ENCODE peak calls at places on chromosomes 13 and 19, in eight cellular contexts. B, A, G, L, K, U, T and Y are unnamed samples.

GRCh38 chr19:44072543-44073401 is 813 bp downstream of the ZNF284 start:
- DNase-seq in U (no peak), G (peak), K (peak), L (peak), B (no peak), A (no peak), T (peak), Y (no peak)

GRCh38 chr19:47273313-47274070 is 1.2 kb upstream of the INAFM1 start:
- DNase-seq in T (peak), B (peak), L (peak), A (peak), U (peak), K (peak), G (peak), Y (peak)

GRCh38 chr13:51435002-51435578 is 17.7 kb downstream of the INTS6 start:
- DNase-seq in K (peak), B (no peak), A (no peak), G (peak), L (peak), T (no peak), U (no peak), Y (peak)

GRCh38 chr19:2164020-2164988 is 571 bp downstream of the DOT1L start:
- DNase-seq in B (peak), K (no peak), G (peak), T (peak), U (no peak), L (peak), A (no peak), Y (peak)

GRCh38 chr19:1624458-1624857 is 19.2 kb upstream of the UQCR11 start:
- DNase-seq in G (peak), K (peak), U (peak), A (no peak), T (peak), B (peak), L (peak), Y (peak)

GRCh38 chr13:83618966-83619365 is 263.3 kb downstream of the SLITRK1 start:
- DNase-seq in A (no peak), G (no peak), U (no peak), L (no peak), T (no peak), B (no peak), K (peak), Y (no peak)

GRCh38 chr13:94480672-94481145 is 1.2 kb upstream of the DCT start:
- DNase-seq in L (no peak), A (no peak), T (peak), U (no peak), B (no peak), G (no peak), K (peak), Y (no peak)

GRCh38 chr13:110212529-110212928 is 94.4 kb downstream of the COL4A1 start:
- DNase-seq in L (no peak), B (no peak), T (no peak), G (no peak), K (no peak), U (no peak), A (no peak), Y (no peak)

GRCh38 chr13:60642552-60642951 is 245.5 kb downstream of the TDRD3 start:
- DNase-seq in U (no peak), G (no peak), A (no peak), B (no peak), K (peak), T (no peak), L (no peak), Y (no peak)

GRCh38 chr13:29918845-29919244 is 68.4 kb upstream of the UBL3 start:
- DNase-seq in U (no peak), A (no peak), T (no peak), K (peak), L (peak), B (no peak), G (no peak), Y (no peak)

GRCh38 chr13:113759525-113760137 is 605 bp downstream of the TMEM255B start:
- DNase-seq in U (peak), A (no peak), B (no peak), T (no peak), G (no peak), K (peak), L (peak), Y (no peak)

GRCh38 chr19:4807188-4807587 is 15.7 kb downstream of the FEM1A start:
- DNase-seq in T (no peak), L (no peak), A (no peak), K (no peak), B (peak), G (no peak), U (no peak), Y (peak)

GRCh38 chr19:18894254-18895037 is 1.5 kb downstream of the CERS1 start:
- DNase-seq in G (peak), A (no peak), U (peak), K (peak), L (no peak), T (peak), B (no peak), Y (no peak)

GRCh38 chr13:99797716-99798115 is 173.9 kb downstream of the ZIC5 start:
- DNase-seq in G (no peak), L (no peak), A (no peak), T (no peak), K (no peak), U (no peak), B (no peak), Y (no peak)

GRCh38 chr13:61546911-61547310 is 131.3 kb upstream of the PCDH20 start:
- DNase-seq in K (no peak), L (no peak), G (no peak), T (no peak), B (no peak), A (no peak), U (no peak), Y (no peak)

GRCh38 chr13:25783076-25783475 is 268.7 kb downstream of the SHISA2 start:
- DNase-seq in A (no peak), U (no peak), K (no peak), B (no peak), G (no peak), T (no peak), L (no peak), Y (no peak)

GRCh38 chr13:50078512-50079277 is 63.5 kb downstream of the KCNRG start:
- DNase-seq in K (no peak), B (no peak), A (no peak), L (no peak), G (no peak), U (no peak), T (no peak), Y (no peak)

GRCh38 chr13:46183018-46183940 is 1.3 kb upstream of the LCP1 start:
- DNase-seq in T (no peak), A (no peak), K (no peak), G (no peak), U (no peak), L (no peak), B (peak), Y (peak)

GRCh38 chr19:42286349-42287016 is 15.4 kb upstream of the PRR19 start:
- DNase-seq in T (no peak), L (no peak), G (peak), B (no peak), U (no peak), K (peak), A (no peak), Y (peak)

GRCh38 chr19:42032428-42032827 is 37.6 kb downstream of the GRIK5 start:
- DNase-seq in L (no peak), U (peak), G (peak), T (no peak), A (no peak), K (peak), B (no peak), Y (no peak)

GRCh38 chr13:88802886-88803285 is 1131.7 kb downstream of the SLITRK5 start:
- DNase-seq in B (no peak), G (no peak), U (no peak), A (no peak), L (no peak), T (no peak), K (no peak), Y (no peak)

GRCh38 chr13:99960663-99961440 is 10.7 kb downstream of the ZIC5 start:
- DNase-seq in L (no peak), G (no peak), K (no peak), A (no peak), B (no peak), T (no peak), U (no peak), Y (no peak)

GRCh38 chr19:49491804-49492572 is 4.2 kb upstream of the RPS11 start:
- DNase-seq in U (no peak), G (no peak), T (no peak), A (no peak), L (no peak), K (no peak), B (no peak), Y (no peak)

GRCh38 chr19:1307755-1308303 is 22.2 kb downstream of the EFNA2 start:
- DNase-seq in L (no peak), B (no peak), A (no peak), G (no peak), T (no peak), U (no peak), K (no peak), Y (no peak)

GRCh38 chr19:46226438-46226973 is 3.0 kb upstream of the IGFL1 start:
- DNase-seq in A (no peak), K (no peak), U (no peak), G (no peak), B (no peak), T (no peak), L (no peak), Y (no peak)